ENCODE peak calls at places on chromosomes 5 and 9, in four cellular contexts. K, Q, W and B are unnamed samples.
A peak's percentile ranks its signal among the peaks of the same experiment; 100 is the strongest.

GRCh38 chr5:14407746-14408175 is 173.8 kb upstream of the OTULINL start:
- DNase-seq in Q (no peak), K (no peak), W (no peak), B (no peak)

GRCh38 chr5:179732918-179733763 is 519 bp downstream of the MAML1 start:
- DNase-seq in W (no peak), K (peak; percentile 1), Q (peak; percentile 48), B (peak; percentile 86)

GRCh38 chr5:378301-378891 is 56.9 kb downstream of the AHRR start:
- DNase-seq in Q (peak; percentile 32), K (no peak), W (no peak), B (peak; percentile 54)

GRCh38 chr5:10479226-10479721 is 37.6 kb downstream of the ROPN1L start:
- DNase-seq in Q (no peak), K (no peak), W (peak; percentile 42), B (no peak)

GRCh38 chr5:179916523-179916922 is 8.8 kb upstream of the TBC1D9B start:
- DNase-seq in Q (no peak), K (no peak), W (no peak), B (no peak)

GRCh38 chr5:157188270-157188669 is 7.6 kb downstream of the ITK start:
- DNase-seq in W (no peak), K (no peak), Q (no peak), B (no peak)

GRCh38 chr9:126794441-126794840 is 10.4 kb upstream of the ZBTB43 start:
- DNase-seq in K (no peak), W (peak; percentile 58), Q (peak; percentile 8), B (peak; percentile 34)

GRCh38 chr5:31800351-31800750 is 161.4 kb downstream of the PDZD2 start:
- DNase-seq in W (no peak), Q (no peak), K (no peak), B (no peak)

GRCh38 chr5:141960449-141961323 is 2.7 kb upstream of the PCDH12 start:
- DNase-seq in Q (peak; percentile 92), W (peak; percentile 81), K (peak; percentile 84), B (peak; percentile 94)

GRCh38 chr5:108144332-108144731 is 237.6 kb downstream of the FBXL17 start:
- DNase-seq in Q (no peak), W (no peak), K (no peak), B (no peak)

GRCh38 chr9:129968690-129969485 is 74.1 kb downstream of the FNBP1 start:
- DNase-seq in W (peak; percentile 88), Q (no peak), K (no peak), B (no peak)

GRCh38 chr9:114493521-114494184 is 11.6 kb downstream of the WHRN start:
- DNase-seq in K (no peak), W (no peak), Q (no peak), B (no peak)

GRCh38 chr9:7489018-7489417 is 310.6 kb downstream of the DMAC1 start:
- DNase-seq in K (no peak), Q (no peak), W (no peak), B (no peak)

GRCh38 chr5:170896779-170897178 is 35.0 kb downstream of the RANBP17 start:
- DNase-seq in Q (no peak), W (no peak), K (no peak), B (no peak)

GRCh38 chr9:34998266-34998665 is 8.7 kb downstream of the DNAJB5 start:
- DNase-seq in K (no peak), Q (no peak), W (no peak), B (no peak)

GRCh38 chr9:137083418-137084004 is 3.3 kb upstream of the MAN1B1 start:
- DNase-seq in K (no peak), W (peak; percentile 89), Q (peak; percentile 63), B (peak; percentile 92)

GRCh38 chr5:124315746-124316415 is 430.6 kb downstream of the ZNF608 start:
- DNase-seq in Q (no peak), K (no peak), W (no peak), B (no peak)

GRCh38 chr9:130172161-130172857 is at the start of gene NCS1:
- DNase-seq in W (peak; percentile 56), Q (peak; percentile 87), K (no peak), B (peak; percentile 91)

GRCh38 chr5:78103226-78103722 is 191.2 kb downstream of the AP3B1 start:
- DNase-seq in K (no peak), Q (no peak), W (no peak), B (no peak)

GRCh38 chr9:118009585-118009984 is 305.4 kb downstream of the TLR4 start:
- DNase-seq in K (no peak), Q (no peak), W (no peak), B (no peak)

GRCh38 chr5:94245608-94246007 is 372.8 kb downstream of the KIAA0825 start:
- DNase-seq in K (no peak), W (no peak), Q (no peak), B (no peak)

GRCh38 chr9:129611302-129611800 is 9.6 kb downstream of the C9orf50 start:
- DNase-seq in K (no peak), W (no peak), Q (no peak), B (no peak)

GRCh38 chr5:11394933-11395332 is 509.3 kb downstream of the CTNND2 start:
- DNase-seq in K (no peak), Q (no peak), W (no peak), B (no peak)

GRCh38 chr9:81410201-81410600 is 279.1 kb downstream of the TLE1 start:
- DNase-seq in K (no peak), W (peak; percentile 68), Q (no peak), B (no peak)

GRCh38 chr9:95570646-95571045 is 53.9 kb upstream of the PTCH1 start:
- DNase-seq in K (no peak), W (peak; percentile 49), Q (no peak), B (no peak)

GRCh38 chr9:78781681-78782080 is 484.8 kb downstream of the PSAT1 start:
- DNase-seq in Q (no peak), K (no peak), W (no peak), B (no peak)

GRCh38 chr5:37875051-37875787 is 35.4 kb upstream of the GDNF start:
- DNase-seq in Q (no peak), K (no peak), W (peak; percentile 68), B (no peak)

GRCh38 chr5:78899922-78900362 is 85.2 kb downstream of the ARSB start:
- DNase-seq in Q (no peak), W (peak; percentile 61), K (no peak), B (no peak)

GRCh38 chr5:66239034-66239433 is 94.9 kb downstream of the SREK1 start:
- DNase-seq in K (no peak), W (no peak), Q (no peak), B (no peak)